ENCODE peak calls at places on chromosome 6, in seven cellular contexts. One of them, this sample, is unnamed.

GRCh38 chr6:32194825-32195651 is 2.6 kb upstream of the GPSM3 start:
- DNase-seq in pancreas: peak; percentile 61
- DNase-seq in HT-29: peak; percentile 64
- DNase-seq in fibroblast of pulmonary artery: peak; percentile 77
- DNase-seq in amygdala: peak; percentile 39
- DNase-seq in RCC 7860: peak; percentile 41
- DNase-seq in foreskin melanocyte: peak; percentile 66
- DNase-seq in this sample: peak; percentile 63

GRCh38 chr6:41646026-41646795 is 7.9 kb downstream of the MDFI start:
- DNase-seq in fibroblast of pulmonary artery: no peak
- DNase-seq in pancreas: no peak
- DNase-seq in foreskin melanocyte: no peak
- DNase-seq in RCC 7860: no peak
- DNase-seq in HT-29: no peak
- DNase-seq in amygdala: no peak
- DNase-seq in this sample: no peak

GRCh38 chr6:94680672-94681212 is 896.6 kb upstream of the MANEA start:
- DNase-seq in foreskin melanocyte: no peak
- DNase-seq in amygdala: no peak
- DNase-seq in RCC 7860: no peak
- DNase-seq in fibroblast of pulmonary artery: no peak
- DNase-seq in HT-29: no peak
- DNase-seq in pancreas: no peak
- DNase-seq in this sample: no peak

GRCh38 chr6:111361648-111362047 is 121.4 kb downstream of the REV3L start:
- DNase-seq in pancreas: peak; percentile 16
- DNase-seq in RCC 7860: peak; percentile 10
- DNase-seq in foreskin melanocyte: peak; percentile 32
- DNase-seq in fibroblast of pulmonary artery: peak; percentile 63
- DNase-seq in HT-29: peak; percentile 45
- DNase-seq in amygdala: peak; percentile 31
- DNase-seq in this sample: peak; percentile 43

GRCh38 chr6:11236351-11236750 is 3.9 kb upstream of the NEDD9 start:
- DNase-seq in RCC 7860: peak; percentile 40
- DNase-seq in fibroblast of pulmonary artery: no peak
- DNase-seq in amygdala: no peak
- DNase-seq in foreskin melanocyte: no peak
- DNase-seq in pancreas: no peak
- DNase-seq in HT-29: no peak
- DNase-seq in this sample: peak; percentile 63

GRCh38 chr6:123316733-123317323 is 319.9 kb downstream of the TRDN start:
- DNase-seq in fibroblast of pulmonary artery: peak; percentile 40
- DNase-seq in pancreas: no peak
- DNase-seq in amygdala: no peak
- DNase-seq in HT-29: peak; percentile 32
- DNase-seq in foreskin melanocyte: no peak
- DNase-seq in RCC 7860: no peak
- DNase-seq in this sample: peak; percentile 7

GRCh38 chr6:51384736-51385135 is 566.1 kb downstream of the TFAP2B start:
- DNase-seq in fibroblast of pulmonary artery: no peak
- DNase-seq in RCC 7860: no peak
- DNase-seq in foreskin melanocyte: no peak
- DNase-seq in pancreas: no peak
- DNase-seq in amygdala: no peak
- DNase-seq in HT-29: no peak
- DNase-seq in this sample: no peak

GRCh38 chr6:167683028-167683862 is 143.5 kb upstream of the AFDN start:
- DNase-seq in HT-29: peak; percentile 90
- DNase-seq in foreskin melanocyte: peak; percentile 99
- DNase-seq in amygdala: peak; percentile 80
- DNase-seq in RCC 7860: peak; percentile 68
- DNase-seq in fibroblast of pulmonary artery: peak; percentile 97
- DNase-seq in pancreas: peak; percentile 68
- DNase-seq in this sample: peak; percentile 1

GRCh38 chr6:104787305-104787704 is 72.4 kb downstream of the HACE1 start:
- DNase-seq in RCC 7860: no peak
- DNase-seq in foreskin melanocyte: no peak
- DNase-seq in fibroblast of pulmonary artery: no peak
- DNase-seq in HT-29: no peak
- DNase-seq in amygdala: no peak
- DNase-seq in pancreas: no peak
- DNase-seq in this sample: no peak

GRCh38 chr6:33621396-33622388 is 570 bp downstream of the ITPR3 start:
- DNase-seq in HT-29: no peak
- DNase-seq in amygdala: no peak
- DNase-seq in fibroblast of pulmonary artery: no peak
- DNase-seq in foreskin melanocyte: no peak
- DNase-seq in RCC 7860: peak; percentile 18
- DNase-seq in pancreas: peak; percentile 52
- DNase-seq in this sample: no peak

GRCh38 chr6:46989384-46989783 is 52.7 kb downstream of the ADGRF1 start:
- DNase-seq in amygdala: no peak
- DNase-seq in foreskin melanocyte: no peak
- DNase-seq in HT-29: no peak
- DNase-seq in RCC 7860: no peak
- DNase-seq in pancreas: peak; percentile 20
- DNase-seq in fibroblast of pulmonary artery: no peak
- DNase-seq in this sample: no peak

GRCh38 chr6:21900730-21901129 is 307.2 kb downstream of the SOX4 start:
- DNase-seq in HT-29: no peak
- DNase-seq in pancreas: no peak
- DNase-seq in amygdala: no peak
- DNase-seq in fibroblast of pulmonary artery: peak; percentile 75
- DNase-seq in RCC 7860: peak; percentile 33
- DNase-seq in foreskin melanocyte: no peak
- DNase-seq in this sample: peak; percentile 83

GRCh38 chr6:1404066-1404712 is 14.8 kb downstream of the FOXF2 start:
- DNase-seq in HT-29: no peak
- DNase-seq in amygdala: no peak
- DNase-seq in fibroblast of pulmonary artery: no peak
- DNase-seq in RCC 7860: no peak
- DNase-seq in pancreas: no peak
- DNase-seq in foreskin melanocyte: peak; percentile 61
- DNase-seq in this sample: no peak

GRCh38 chr6:156618600-156619205 is 158.5 kb upstream of the ARID1B start:
- DNase-seq in foreskin melanocyte: no peak
- DNase-seq in amygdala: no peak
- DNase-seq in fibroblast of pulmonary artery: no peak
- DNase-seq in HT-29: no peak
- DNase-seq in RCC 7860: no peak
- DNase-seq in pancreas: no peak
- DNase-seq in this sample: no peak

GRCh38 chr6:113433506-113433991 is 423.6 kb upstream of the MARCKS start:
- DNase-seq in foreskin melanocyte: no peak
- DNase-seq in HT-29: peak; percentile 49
- DNase-seq in RCC 7860: no peak
- DNase-seq in pancreas: peak; percentile 53
- DNase-seq in fibroblast of pulmonary artery: peak; percentile 95
- DNase-seq in amygdala: no peak
- DNase-seq in this sample: peak; percentile 91

GRCh38 chr6:40387871-40388264 is 199.3 kb downstream of the LRFN2 start:
- DNase-seq in HT-29: no peak
- DNase-seq in foreskin melanocyte: no peak
- DNase-seq in amygdala: no peak
- DNase-seq in fibroblast of pulmonary artery: no peak
- DNase-seq in RCC 7860: no peak
- DNase-seq in pancreas: no peak
- DNase-seq in this sample: no peak

This sample was measured in amniotic epithelial cell.